ENCODE peak calls at places on chromosomes 12 and 14, in five cellular contexts. G is hepatocyte, C is PC-3, R is GM23248, Y is GM23338. T is an unnamed sample.
A peak's percentile ranks its signal among the peaks of the same experiment; 100 is the strongest.

GRCh38 chr14:52351561-52352491 is 37.7 kb downstream of the PTGER2 start:
- DNase-seq in G (peak; percentile 68), C (peak; percentile 57), R (peak; percentile 86), Y (no peak), T (no peak)

GRCh38 chr12:113186033-113186365 is 478 bp downstream of the RITA1 start:
- DNase-seq in G (peak; percentile 41), C (peak; percentile 44), R (peak; percentile 43), Y (no peak), T (peak; percentile 68)

GRCh38 chr12:104412681-104413080 is 44.1 kb upstream of the CHST11 start:
- DNase-seq in G (no peak), C (no peak), R (no peak), Y (no peak), T (no peak)

GRCh38 chr12:49301759-49302158 is 6.8 kb downstream of the PRPH start:
- DNase-seq in G (peak; percentile 26), C (no peak), R (no peak), Y (no peak), T (no peak)

GRCh38 chr14:92973265-92973797 is 50.4 kb downstream of the CHGA start:
- DNase-seq in G (peak; percentile 78), C (peak; percentile 73), R (peak; percentile 96), Y (peak; percentile 89), T (peak; percentile 18)

GRCh38 chr14:106605548-106606448 is 1079.4 kb downstream of the TMEM121 start:
- DNase-seq in G (no peak), C (no peak), R (no peak), Y (no peak), T (peak; percentile 81)

GRCh38 chr14:104350463-104351185 is 212.2 kb downstream of the KIF26A start:
- DNase-seq in G (no peak), C (no peak), R (no peak), Y (no peak), T (no peak)

GRCh38 chr12:129934977-129935376 is 31.2 kb upstream of the TMEM132D start:
- DNase-seq in G (no peak), C (no peak), R (no peak), Y (no peak), T (no peak)

GRCh38 chr14:21063479-21063878 is 5.9 kb downstream of the RNASE8 start:
- DNase-seq in G (no peak), C (peak; percentile 43), R (peak; percentile 86), Y (peak; percentile 23), T (no peak)

GRCh38 chr12:122928033-122928890 is 32.3 kb upstream of the VPS37B start:
- DNase-seq in G (no peak), C (no peak), R (no peak), Y (no peak), T (no peak)

GRCh38 chr14:29339491-29339890 is 572.9 kb downstream of the FOXG1 start:
- DNase-seq in G (no peak), C (peak; percentile 59), R (peak; percentile 36), Y (no peak), T (no peak)

GRCh38 chr12:124795081-124795948 is 68.3 kb downstream of the SCARB1 start:
- DNase-seq in G (no peak), C (no peak), R (no peak), Y (no peak), T (no peak)

GRCh38 chr14:52575858-52576257 is 23.2 kb downstream of the GPR137C start:
- DNase-seq in G (no peak), C (no peak), R (no peak), Y (no peak), T (no peak)

GRCh38 chr12:107503129-107503850 is 182.3 kb upstream of the PWP1 start:
- DNase-seq in G (no peak), C (no peak), R (no peak), Y (no peak), T (no peak)

GRCh38 chr12:51395283-51396230 is 4.4 kb upstream of the GALNT6 start:
- DNase-seq in G (no peak), C (no peak), R (no peak), Y (no peak), T (no peak)

GRCh38 chr14:100288382-100289185 is 17.7 kb downstream of the SLC25A29 start:
- DNase-seq in G (no peak), C (no peak), R (peak; percentile 48), Y (no peak), T (no peak)
- TF ChIP-seq EZH2phosphoT487 in G (no peak), C (no peak), R (no peak), Y (no peak), T (no peak)

DNA sequence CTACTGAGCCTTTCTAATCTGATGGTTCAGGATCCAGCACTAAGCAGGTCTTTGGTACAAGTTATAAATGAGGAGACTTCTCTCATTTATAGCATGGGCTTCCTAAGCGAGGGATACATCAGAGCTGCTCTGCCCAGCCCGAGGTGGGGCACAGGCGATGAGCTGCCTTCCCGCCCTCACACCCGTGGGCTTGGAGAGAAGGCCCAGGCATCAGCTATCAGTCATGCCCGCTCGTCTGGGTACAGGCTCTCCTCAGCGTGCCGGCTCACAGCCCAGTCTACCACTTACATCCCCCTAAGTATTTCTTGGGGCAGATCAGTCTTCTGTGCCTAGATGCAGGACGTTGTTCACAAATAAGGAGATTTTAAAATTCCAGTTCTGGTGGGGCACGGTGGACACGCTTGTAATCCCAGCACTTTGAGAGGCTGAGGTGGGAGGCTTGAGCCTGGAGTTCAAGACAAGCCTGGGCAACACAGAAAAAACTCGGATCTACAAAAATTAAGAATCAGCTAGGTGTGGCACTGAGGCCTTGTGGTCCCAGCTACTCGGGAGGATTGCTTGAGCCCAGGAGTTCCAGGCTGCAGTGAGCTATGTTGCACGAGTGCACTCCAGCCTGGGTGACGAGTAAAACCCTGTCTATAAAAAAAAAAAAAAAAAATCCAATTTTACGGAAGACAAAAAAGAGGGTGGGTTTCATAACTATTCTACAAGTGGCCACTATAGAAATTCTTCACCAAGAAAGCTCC is 57.0 kb downstream of the CCDC88C start:
- DNase-seq in G (no peak), C (no peak), R (no peak), Y (no peak), T (no peak)
- H3K27ac ChIP-seq in G (peak overlapping the region; percentile 76), C (no peak overlapping the region), R (no peak overlapping the region), Y (no peak overlapping the region), T (peak overlapping the region; percentile 94)

GRCh38 chr12:30795660-30796507 is 41.1 kb upstream of the CAPRIN2 start:
- DNase-seq in G (peak; percentile 75), C (peak; percentile 77), R (peak; percentile 96), Y (peak; percentile 91), T (no peak)
- H3K4me3 ChIP-seq in G (peak overlapping the region; percentile 57), C (peak overlapping the region; percentile 80), R (peak overlapping the region; percentile 88), Y (peak overlapping the region; percentile 74), T (no peak overlapping the region)

DNA sequence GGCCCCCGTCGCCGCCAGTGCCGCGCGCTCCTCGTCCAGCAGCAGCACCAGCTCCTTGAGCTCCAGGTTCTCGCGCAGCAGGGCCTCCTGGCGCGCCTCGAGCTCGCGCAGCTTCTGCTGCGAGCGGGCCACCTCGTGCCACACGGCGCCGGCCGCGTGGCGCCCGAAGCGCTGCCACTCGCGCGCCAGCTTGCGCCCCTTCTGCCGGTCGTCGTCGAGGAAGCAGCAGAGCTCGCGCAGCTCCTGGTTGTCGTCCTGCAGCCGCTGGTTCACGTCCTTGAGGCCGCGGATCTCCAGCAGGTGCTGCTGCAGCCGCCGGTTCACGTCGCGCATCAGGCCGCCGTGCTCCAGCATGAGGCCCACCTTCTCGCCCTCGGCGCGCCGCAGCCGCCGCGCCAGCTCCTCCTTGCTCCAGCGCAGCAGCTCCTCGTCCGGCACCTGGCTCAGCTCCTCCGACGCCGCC is 505 bp downstream of the CCDC85C start:
- DNase-seq in G (peak; percentile 70), C (peak; percentile 25), R (peak; percentile 62), Y (peak; percentile 53), T (peak; percentile 61)
- TF ChIP-seq EZH2phosphoT487 in G (no peak), C (no peak), R (no peak), Y (no peak), T (no peak)

GRCh38 chr12:26668847-26669246 is 164.1 kb downstream of the ITPR2 start:
- DNase-seq in G (no peak), C (no peak), R (peak; percentile 18), Y (no peak), T (no peak)

GRCh38 chr12:26666286-26666685 is 166.7 kb downstream of the ITPR2 start:
- DNase-seq in G (no peak), C (no peak), R (no peak), Y (peak; percentile 24), T (no peak)

DNA sequence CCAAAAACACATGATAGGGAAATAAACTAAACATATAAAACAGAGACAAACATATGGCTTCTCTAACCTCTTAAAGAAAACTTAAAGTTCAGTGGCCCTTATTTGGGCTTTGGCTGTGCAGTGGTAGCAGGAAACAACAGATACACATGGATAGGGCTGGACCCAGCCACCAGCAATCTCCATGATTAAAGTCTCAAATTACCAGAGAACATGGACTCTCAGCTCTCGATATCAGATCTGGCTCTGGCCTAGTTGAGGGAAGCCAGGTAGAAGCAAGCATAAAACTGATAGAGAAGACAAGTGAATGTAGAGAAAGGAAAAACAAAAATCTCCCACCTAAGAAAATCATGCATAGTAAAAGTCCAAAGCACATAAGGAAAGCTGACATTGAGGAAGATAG is 164.8 kb downstream of the ITPR2 start:
- DNase-seq in G (no peak), C (no peak), R (no peak), Y (no peak), T (no peak)
- H3K27ac ChIP-seq in G (no peak overlapping the region), C (no peak overlapping the region), R (no peak overlapping the region), Y (peak overlapping the region; percentile 80), T (no peak overlapping the region)

DNA sequence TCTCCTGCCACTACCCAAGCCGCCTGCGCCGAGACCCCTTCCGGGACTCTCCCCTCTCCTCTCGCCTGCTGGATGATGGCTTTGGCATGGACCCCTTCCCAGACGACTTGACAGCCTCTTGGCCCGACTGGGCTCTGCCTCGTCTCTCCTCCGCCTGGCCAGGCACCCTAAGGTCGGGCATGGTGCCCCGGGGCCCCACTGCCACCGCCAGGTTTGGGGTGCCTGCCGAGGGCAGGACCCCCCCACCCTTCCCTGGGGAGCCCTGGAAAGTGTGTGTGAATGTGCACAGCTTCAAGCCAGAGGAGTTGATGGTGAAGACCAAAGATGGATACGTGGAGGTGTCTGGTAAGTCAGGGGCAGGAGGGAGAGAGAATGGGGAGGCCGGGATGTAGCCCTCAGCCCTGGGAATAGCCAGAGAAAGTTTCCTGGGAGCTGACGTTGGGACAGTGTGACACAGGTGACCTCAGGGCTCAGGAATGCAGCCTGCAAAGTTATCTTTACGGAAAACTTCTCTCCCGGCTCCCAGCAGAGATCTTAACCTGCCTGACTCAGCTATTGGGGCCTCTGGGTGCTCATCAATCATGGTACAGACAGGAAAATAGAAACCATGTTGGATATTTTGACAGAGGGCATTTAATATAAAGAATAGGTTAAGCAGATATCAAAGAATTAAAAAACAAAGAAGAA is 747 bp downstream of the HSPB8 start:
- DNase-seq in G (peak; percentile 83), C (peak; percentile 75), R (peak; percentile 71), Y (peak; percentile 83), T (no peak)
- H3K4me3 ChIP-seq in G (peak overlapping the region; percentile 12), C (peak overlapping the region; percentile 61), R (peak overlapping the region; percentile 72), Y (peak overlapping the region; percentile 57), T (no peak overlapping the region)

GRCh38 chr12:77345336-77345735 is 280.0 kb upstream of the E2F7 start:
- DNase-seq in G (no peak), C (no peak), R (no peak), Y (no peak), T (no peak)

GRCh38 chr12:77347009-77347408 is 281.6 kb upstream of the E2F7 start:
- DNase-seq in G (no peak), C (no peak), R (no peak), Y (no peak), T (no peak)

GRCh38 chr12:77343291-77343690 is 277.9 kb upstream of the E2F7 start:
- DNase-seq in G (no peak), C (peak; percentile 63), R (peak; percentile 84), Y (no peak), T (no peak)

GRCh38 chr12:77342275-77342674 is 276.9 kb upstream of the E2F7 start:
- DNase-seq in G (no peak), C (no peak), R (no peak), Y (no peak), T (no peak)

GRCh38 chr12:77344651-77345050 is 279.3 kb upstream of the E2F7 start:
- DNase-seq in G (no peak), C (no peak), R (no peak), Y (no peak), T (no peak)
- TF ChIP-seq EZH2phosphoT487 in G (no peak), C (no peak), R (no peak), Y (no peak), T (no peak)

GRCh38 chr14:83940253-83940652 is 1589.7 kb upstream of the FLRT2 start:
- DNase-seq in G (peak; percentile 10), C (no peak), R (no peak), Y (peak; percentile 2), T (no peak)
- H3K27ac ChIP-seq in G (no peak overlapping the region), C (no peak overlapping the region), R (no peak overlapping the region), Y (no peak overlapping the region), T (no peak overlapping the region)

T was measured in OCI-LY7.